ENCODE peak calls at places on chromosomes 4 and X, in seven cellular contexts. E is body of pancreas, Q is Peyer's patch, F is AG10803, V is SK-N-SH, W is suprapubic skin, B is tibial artery. X is an unnamed sample.

GRCh38 chrX:111098874-111099273 is 2.9 kb downstream of the PAK3 start:
- DNase-seq in F (no peak), V (peak), B (no peak), E (peak), W (no peak), Q (no peak), X (peak)

GRCh38 chrX:45749375-45749774 is 548.7 kb upstream of the DIPK2B start:
- DNase-seq in E (no peak), W (no peak), B (no peak), Q (no peak), F (no peak), V (no peak), X (no peak)

GRCh38 chrX:72735561-72735960 is 21.5 kb upstream of the PHKA1 start:
- DNase-seq in Q (no peak), B (no peak), E (no peak), F (peak), W (no peak), V (no peak), X (no peak)

GRCh38 chrX:40281341-40282005 is 183.7 kb upstream of the BCOR start:
- DNase-seq in V (no peak), B (no peak), E (no peak), Q (no peak), W (no peak), F (no peak), X (no peak)

GRCh38 chr4:81040175-81040659 is 9.7 kb downstream of the BMP3 start:
- DNase-seq in B (no peak), E (no peak), F (peak), V (peak), W (no peak), Q (no peak), X (no peak)

GRCh38 chr4:39286263-39286662 is 79.9 kb downstream of the RFC1 start:
- DNase-seq in V (no peak), F (no peak), B (no peak), W (no peak), Q (no peak), E (no peak), X (no peak)

GRCh38 chr4:73544620-73545019 is 63.1 kb downstream of the AFM start:
- DNase-seq in Q (no peak), W (no peak), V (no peak), E (no peak), F (no peak), B (no peak), X (no peak)

GRCh38 chr4:42904986-42905385 is 12.5 kb downstream of the GRXCR1 start:
- DNase-seq in E (peak), W (no peak), Q (no peak), B (no peak), F (no peak), V (no peak), X (no peak)

GRCh38 chr4:1775731-1776500 is 17.2 kb upstream of the FGFR3 start:
- DNase-seq in W (no peak), B (no peak), V (peak), F (no peak), E (no peak), Q (no peak), X (no peak)

GRCh38 chr4:51906167-51906647 is 63.3 kb downstream of the DCUN1D4 start:
- DNase-seq in W (no peak), Q (no peak), F (no peak), E (no peak), V (no peak), B (no peak), X (no peak)

GRCh38 chr4:20376070-20376469 is 124.4 kb downstream of the SLIT2 start:
- DNase-seq in E (no peak), B (no peak), F (no peak), V (no peak), W (no peak), Q (no peak), X (no peak)

GRCh38 chr4:169115897-169116254 is 105.8 kb upstream of the CBR4 start:
- DNase-seq in V (no peak), W (no peak), Q (no peak), E (peak), F (peak), B (no peak), X (no peak)

GRCh38 chr4:132269303-132269990 is 879.6 kb upstream of the PCDH10 start:
- DNase-seq in E (no peak), F (no peak), V (no peak), B (no peak), Q (no peak), W (no peak), X (no peak)

GRCh38 chr4:161767116-161767515 is 396.7 kb downstream of the FSTL5 start:
- DNase-seq in F (peak), W (no peak), B (no peak), Q (no peak), V (no peak), E (no peak), X (no peak)

GRCh38 chr4:72846280-72847111 is 223.0 kb downstream of the COX18 start:
- DNase-seq in B (no peak), W (no peak), F (peak), Q (no peak), V (no peak), E (no peak), X (no peak)

GRCh38 chrX:19760841-19761512 is 126.4 kb downstream of the SH3KBP1 start:
- DNase-seq in E (no peak), Q (no peak), V (no peak), W (no peak), F (no peak), B (no peak), X (no peak)

GRCh38 chr4:113145147-113145518 is 95.7 kb downstream of the ANK2 start:
- DNase-seq in E (no peak), W (no peak), Q (no peak), V (no peak), F (no peak), B (no peak), X (no peak)

GRCh38 chr4:6331018-6331417 is 61.4 kb downstream of the WFS1 start:
- DNase-seq in B (no peak), V (no peak), Q (no peak), E (no peak), F (peak), W (no peak), X (no peak)

GRCh38 chr4:158211288-158211687 is 1.0 kb downstream of the TMEM144 start:
- DNase-seq in E (peak), V (no peak), Q (peak), W (no peak), B (no peak), F (no peak), X (no peak)

GRCh38 chr4:79852305-79852730 is 220.7 kb downstream of the ANTXR2 start:
- DNase-seq in E (no peak), W (no peak), V (no peak), F (peak), B (peak), Q (no peak), X (peak)

GRCh38 chr4:23006756-23007155 is 314.0 kb downstream of the GBA3 start:
- DNase-seq in F (peak), B (no peak), E (no peak), Q (no peak), W (no peak), V (no peak), X (no peak)

GRCh38 chr4:9691221-9692065 is 90.0 kb upstream of the DRD5 start:
- DNase-seq in V (peak), Q (peak), B (peak), W (peak), E (peak), F (peak), X (peak)

GRCh38 chr4:78336093-78336943 is 215.3 kb upstream of the ANXA3 start:
- DNase-seq in V (no peak), E (no peak), F (peak), B (no peak), W (no peak), Q (no peak), X (peak)

GRCh38 chr4:77821775-77822174 is 2.6 kb upstream of the CNOT6L start:
- DNase-seq in B (no peak), E (no peak), W (no peak), F (no peak), Q (no peak), V (no peak), X (no peak)

GRCh38 chr4:94284889-94285288 is 57.7 kb downstream of the HPGDS start:
- DNase-seq in B (no peak), Q (no peak), V (no peak), E (no peak), F (no peak), W (no peak), X (no peak)

GRCh38 chr4:94757192-94758140 is at the start of gene BMPR1B:
- DNase-seq in W (no peak), V (peak), Q (no peak), B (no peak), F (peak), E (peak), X (peak)

GRCh38 chr4:71006203-71006907 is 12.9 kb downstream of the DCK start:
- DNase-seq in E (no peak), Q (no peak), B (no peak), F (no peak), W (no peak), V (no peak), X (no peak)

GRCh38 chrX:153640736-153641574 is 6.0 kb upstream of the DUSP9 start:
- DNase-seq in V (peak), B (no peak), E (no peak), Q (peak), F (no peak), W (no peak), X (no peak)

GRCh38 chr4:69995526-69996016 is at the start of gene STATH:
- DNase-seq in E (no peak), W (no peak), Q (no peak), B (no peak), V (no peak), F (no peak), X (no peak)

GRCh38 chrX:386239-386767 is 404 bp downstream of the PPP2R3B start:
- DNase-seq in B (no peak), W (no peak), Q (no peak), V (no peak), E (peak), F (no peak), X (peak)
- H3K4me3 ChIP-seq in B (peak), W (peak), Q (peak), V (peak), E (peak), F (peak), X (peak)

GRCh38 chr4:138851626-138852443 is 163.7 kb upstream of the NOCT start:
- DNase-seq in B (no peak), W (no peak), F (no peak), E (no peak), Q (no peak), V (no peak), X (no peak)
- H3K4me3 ChIP-seq in B (no peak), W (no peak), F (no peak), E (no peak), Q (no peak), V (no peak), X (peak)

GRCh38 chrX:6225307-6226052 is 3.2 kb downstream of the NLGN4X start:
- DNase-seq in V (peak), W (no peak), B (no peak), F (no peak), E (no peak), Q (no peak), X (no peak)

GRCh38 chrX:6226053-6226645 is 2.5 kb downstream of the NLGN4X start:
- DNase-seq in F (no peak), E (no peak), B (no peak), Q (no peak), V (peak), W (no peak), X (peak)

GRCh38 chrX:6226646-6227444 is 1.8 kb downstream of the NLGN4X start:
- DNase-seq in Q (peak), E (no peak), V (peak), W (no peak), F (no peak), B (no peak), X (peak)

GRCh38 chrX:6227445-6227820 is 1.2 kb downstream of the NLGN4X start:
- DNase-seq in B (no peak), V (peak), F (no peak), Q (no peak), W (no peak), E (no peak), X (peak)

DNA sequence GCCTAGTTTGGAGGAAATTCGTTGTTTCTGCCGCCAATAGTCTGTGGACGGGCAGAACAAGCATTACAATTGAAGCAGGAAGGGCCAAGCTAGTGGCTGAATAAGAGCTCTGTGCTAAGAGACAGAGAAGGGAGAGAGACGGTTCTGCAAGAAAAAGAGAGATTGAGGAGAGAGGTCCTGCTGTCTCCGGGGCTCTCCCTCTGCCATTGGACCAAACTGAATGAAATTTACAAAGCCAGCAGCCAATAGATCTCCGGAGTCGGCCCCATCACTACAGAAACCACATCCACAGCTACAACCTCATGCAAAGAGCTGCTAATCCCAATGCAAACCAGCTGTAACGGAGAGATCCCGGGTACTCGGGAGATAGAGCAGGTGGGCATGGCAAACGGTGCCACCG is at the start of gene NLGN4X:
- DNase-seq in B (no peak), V (peak), F (no peak), E (no peak), W (no peak), Q (no peak), X (peak)
- H3K4me3 ChIP-seq in B (peak), V (no peak), F (no peak), E (no peak), W (no peak), Q (peak), X (peak)

GRCh38 chr4:76803522-76803921 is 94.4 kb downstream of the SOWAHB start:
- DNase-seq in V (no peak), B (no peak), F (peak), E (no peak), Q (no peak), W (no peak), X (peak)

GRCh38 chr4:76802546-76803021 is 95.4 kb downstream of the SOWAHB start:
- DNase-seq in V (no peak), F (peak), W (no peak), Q (no peak), E (no peak), B (no peak), X (no peak)

GRCh38 chr4:76799718-76800117 is 98.2 kb downstream of the SOWAHB start:
- DNase-seq in Q (no peak), F (no peak), E (no peak), W (no peak), V (no peak), B (no peak), X (no peak)

GRCh38 chr4:76800902-76801301 is 97.0 kb downstream of the SOWAHB start:
- DNase-seq in B (no peak), V (no peak), W (no peak), F (no peak), Q (no peak), E (no peak), X (no peak)

GRCh38 chr4:76801621-76802545 is 96.1 kb downstream of the SOWAHB start:
- DNase-seq in W (no peak), V (no peak), Q (no peak), E (no peak), B (no peak), F (peak), X (peak)
- H3K4me3 ChIP-seq in W (peak), V (no peak), Q (peak), E (no peak), B (peak), F (peak), X (peak)

GRCh38 chr4:76307670-76308014 is 1.1 kb downstream of the STBD1 start:
- DNase-seq in Q (no peak), F (no peak), W (no peak), V (peak), E (peak), B (peak), X (peak)
- H3K4me3 ChIP-seq in Q (peak), F (peak), W (peak), V (peak), E (peak), B (peak), X (peak)

GRCh38 chr4:57854748-57855147 is 744.6 kb upstream of the IGFBP7 start:
- DNase-seq in Q (no peak), E (no peak), V (no peak), F (no peak), W (no peak), B (no peak), X (no peak)
- H3K4me3 ChIP-seq in Q (no peak), E (no peak), V (no peak), F (no peak), W (no peak), B (no peak), X (no peak)

DNA sequence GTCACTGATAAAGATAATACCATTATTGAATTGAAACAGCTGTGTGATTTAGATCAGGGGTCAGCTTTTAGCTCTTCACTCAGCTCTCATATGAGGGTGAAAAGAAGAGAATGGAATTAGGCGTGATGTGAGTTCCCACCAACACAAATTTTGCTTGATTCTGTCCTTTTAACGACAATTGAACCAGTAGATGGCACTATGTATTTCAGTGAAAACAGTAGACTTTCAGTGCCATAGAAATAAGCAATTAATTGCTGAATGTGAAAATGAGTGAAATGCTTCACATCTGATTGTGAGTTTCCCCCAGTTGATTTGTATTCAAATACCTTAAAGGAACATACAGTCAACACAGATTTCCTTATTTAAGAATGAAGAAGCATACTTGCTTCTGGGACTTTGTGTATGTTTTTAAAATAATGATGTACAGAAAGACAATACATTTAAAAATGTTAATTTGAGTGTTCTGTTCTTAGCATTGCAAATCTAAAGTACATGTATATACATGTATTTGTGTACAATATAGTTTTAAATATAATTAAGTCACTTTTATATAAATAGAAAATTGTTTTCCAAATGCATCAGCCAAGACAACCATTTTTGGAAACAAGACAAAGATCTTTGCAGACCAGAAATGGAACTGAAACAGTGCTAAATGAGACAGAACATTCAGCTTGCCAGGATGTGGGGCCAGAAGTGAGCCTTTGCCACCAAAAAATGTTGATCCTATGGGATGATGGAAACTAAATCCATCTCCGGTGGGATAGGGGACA is 178.8 kb downstream of the SNCA start:
- DNase-seq in B (no peak), E (no peak), F (peak), W (no peak), Q (no peak), V (peak), X (no peak)
- H3K4me3 ChIP-seq in B (no peak), E (no peak), F (no peak), W (no peak), Q (no peak), V (no peak), X (no peak)